ENCODE peak calls at places on chromosomes 16 and 17, in eight cellular contexts. Y is skeletal muscle cell; Z is uterus; D is GM23248; I is activated T-cell treated with anti-CD3 and anti-CD28 coated beads, Interleukin-2, amount 50 U/mL, for 24 hours; B is Daoy; V is activated CD8-positive, alpha-beta T cell treated with anti-CD3 and anti-CD28 coated beads, Interleukin-2, amount 10 ng/mL, durations not matched to agents 7 days and 5 days; T is ELF-1. S is an unnamed sample.

GRCh38 chr17:43011728-43012472 is 5.3 kb downstream of the IFI35 start:
- DNase-seq in T (no peak), Z (no peak), B (no peak), Y (no peak), V (no peak), I (no peak), D (no peak), S (no peak)

GRCh38 chr17:14471052-14471451 is 170.2 kb downstream of the HS3ST3B1 start:
- DNase-seq in V (no peak), Z (no peak), I (no peak), Y (peak), D (peak), B (peak), T (no peak), S (peak)

GRCh38 chr16:2026461-2027023 is at the start of gene NHERF2:
- DNase-seq in V (no peak), Z (no peak), D (peak), Y (no peak), I (peak), B (peak), T (no peak), S (no peak)

GRCh38 chr16:13176711-13177110 is 275.3 kb downstream of the SHISA9 start:
- DNase-seq in D (no peak), T (no peak), I (no peak), Y (no peak), B (no peak), V (no peak), Z (no peak), S (no peak)

GRCh38 chr16:78388920-78389564 is 289.6 kb downstream of the WWOX start:
- DNase-seq in Z (no peak), V (no peak), T (no peak), I (no peak), B (no peak), D (no peak), Y (no peak), S (no peak)

GRCh38 chr17:63096426-63096825 is 130.4 kb downstream of the TANC2 start:
- DNase-seq in V (no peak), D (peak), T (no peak), Z (no peak), B (no peak), I (no peak), Y (no peak), S (peak)

GRCh38 chr16:3872216-3872895 is 8.2 kb downstream of the CREBBP start:
- DNase-seq in T (no peak), D (peak), B (no peak), I (no peak), Y (no peak), V (no peak), Z (no peak), S (no peak)

GRCh38 chr17:45895304-45895968 is 1.1 kb downstream of the MAPT start:
- DNase-seq in D (peak), V (no peak), B (peak), Y (no peak), I (peak), T (peak), Z (no peak), S (no peak)

GRCh38 chr17:59533694-59534093 is 31.7 kb upstream of the DHX40 start:
- DNase-seq in I (no peak), D (no peak), Y (no peak), T (no peak), Z (no peak), B (no peak), V (peak), S (no peak)

GRCh38 chr16:88978608-88979346 is 1.8 kb upstream of the CBFA2T3 start:
- DNase-seq in Y (no peak), D (no peak), I (no peak), B (no peak), T (no peak), V (peak), Z (no peak), S (no peak)

S was measured in M059J.